ENCODE peak calls at places on chromosomes 3 and 15, in eight cellular contexts. H is NCI-H1092 treated with DMSO at 0.1 percent for 48 hours; F is brain microvascular endothelial cell; W is GDM1; D is ELR; K is hepatocyte; P is SW480; B is CD4-positive, alpha-beta T cell. G is an unnamed sample.

GRCh38 chr3:167772992-167773391 is 37.5 kb downstream of the SERPINI1 start:
- DNase-seq in B (no peak), W (no peak), D (no peak), P (no peak), K (no peak), F (no peak), H (no peak), G (no peak)

GRCh38 chr3:115961390-115961789 is 338.1 kb downstream of the GAP43 start:
- DNase-seq in B (no peak), F (no peak), W (no peak), K (no peak), D (peak), P (no peak), H (no peak), G (no peak)

GRCh38 chr3:132443421-132443820 is 26.1 kb downstream of the DNAJC13 start:
- DNase-seq in H (no peak), D (peak), K (no peak), B (no peak), W (no peak), P (no peak), F (peak), G (no peak)

GRCh38 chr3:141391298-141392017 is 23.2 kb downstream of the ZBTB38 start:
- DNase-seq in W (no peak), K (peak), B (no peak), F (no peak), D (no peak), P (no peak), H (no peak), G (no peak)

GRCh38 chr3:54427501-54427900 is 305.1 kb downstream of the CACNA2D3 start:
- DNase-seq in K (no peak), F (no peak), P (no peak), B (no peak), H (peak), D (no peak), W (no peak), G (no peak)

GRCh38 chr3:16411450-16411849 is 102.0 kb downstream of the RFTN1 start:
- DNase-seq in B (no peak), K (no peak), P (no peak), H (no peak), D (no peak), W (no peak), F (no peak), G (no peak)

GRCh38 chr3:122668930-122669730 is 11.5 kb upstream of the PARP14 start:
- DNase-seq in P (peak), D (peak), W (no peak), H (no peak), F (peak), B (no peak), K (peak), G (no peak)

GRCh38 chr15:74040115-74040850 is 42.1 kb downstream of the GOLGA6A start:
- DNase-seq in P (no peak), H (no peak), B (no peak), F (peak), D (peak), K (peak), W (no peak), G (peak)

GRCh38 chr3:40504636-40505430 is 1.0 kb upstream of the ZNF620 start:
- DNase-seq in P (peak), B (no peak), F (peak), H (no peak), K (peak), D (peak), W (no peak), G (peak)

GRCh38 chr3:71584216-71585061 is 911 bp upstream of the FOXP1 start:
- DNase-seq in F (peak), P (peak), K (peak), D (peak), W (peak), H (peak), B (peak), G (peak)

GRCh38 chr3:138889792-138890191 is 55.1 kb upstream of the PIK3CB start:
- DNase-seq in W (no peak), P (no peak), H (no peak), F (no peak), K (no peak), D (no peak), B (no peak), G (no peak)

GRCh38 chr15:25508369-25509002 is 69.7 kb upstream of the UBE3A start:
- DNase-seq in D (peak), F (peak), K (peak), H (peak), B (no peak), P (peak), W (peak), G (peak)

GRCh38 chr3:127456471-127457093 is 134.0 kb downstream of the TPRA1 start:
- DNase-seq in F (peak), K (peak), B (no peak), W (no peak), D (peak), H (peak), P (peak), G (peak)